ENCODE peak calls at places on chromosomes 12 and 14, in nine cellular contexts. K is NCI-H524; N is AG08396; H is activated CD8-positive, alpha-beta T cell treated with anti-CD3 and anti-CD28 coated beads, Interleukin-2, amount 10 ng/mL, durations not matched to agents 7 days and 5 days; J is NCI-H460; F is activated CD8-positive, alpha-beta memory T cell treated with anti-CD3 and anti-CD28 coated beads, Interleukin-2, amount 50 U/mL, for 4 hours; U is activated naive CD8-positive, alpha-beta T cell treated with anti-CD3 and anti-CD28 coated beads, Interleukin-2, amount 10 ng/mL, durations not matched to agents 7 days and 5 days; G is stimulated activated CD4-positive, alpha-beta T cell treated with anti-CD3 and anti-CD28 coated beads, Interleukin-4, amount 100 ng/mL, for 1 hour; S is MM.1S. B is an unnamed sample.

GRCh38 chr12:100733817-100734593 is 60.6 kb upstream of the ANO4 start:
- DNase-seq in K (peak), N (peak), H (no peak), J (peak), F (no peak), U (no peak), G (no peak), S (no peak), B (no peak)

GRCh38 chr12:125633686-125634085 is 568.5 kb downstream of the AACS start:
- DNase-seq in K (no peak), N (no peak), H (no peak), J (no peak), F (no peak), U (no peak), G (no peak), S (no peak), B (no peak)

GRCh38 chr14:60396718-60397343 is 89.0 kb downstream of the C14orf39 start:
- DNase-seq in K (no peak), N (no peak), H (no peak), J (no peak), F (no peak), U (no peak), G (no peak), S (no peak), B (no peak)

GRCh38 chr14:86057018-86057667 is 527.2 kb downstream of the FLRT2 start:
- DNase-seq in K (no peak), N (peak), H (peak), J (peak), F (peak), U (no peak), G (peak), S (peak), B (no peak)

GRCh38 chr12:72271401-72271740 is 799 bp upstream of the TRHDE start:
- DNase-seq in K (peak), N (peak), H (no peak), J (no peak), F (no peak), U (no peak), G (no peak), S (no peak), B (peak)

GRCh38 chr12:54259194-54260011 is 20.5 kb downstream of the CBX5 start:
- DNase-seq in K (peak), N (peak), H (peak), J (peak), F (peak), U (peak), G (peak), S (no peak), B (no peak)

GRCh38 chr12:67919406-67919805 is 69.8 kb upstream of the IFNG-AS1 start:
- DNase-seq in K (no peak), N (no peak), H (no peak), J (no peak), F (no peak), U (no peak), G (no peak), S (no peak), B (no peak)

GRCh38 chr12:113655479-113655878 is 183.8 kb upstream of the LHX5 start:
- DNase-seq in K (no peak), N (no peak), H (no peak), J (no peak), F (no peak), U (no peak), G (no peak), S (no peak), B (no peak)

GRCh38 chr14:75064205-75064567 is 362 bp upstream of the ACYP1 start:
- DNase-seq in K (no peak), N (no peak), H (no peak), J (no peak), F (no peak), U (no peak), G (no peak), S (no peak), B (no peak)

GRCh38 chr14:81435578-81436295 is 35.6 kb upstream of the STON2 start:
- DNase-seq in K (peak), N (peak), H (peak), J (no peak), F (peak), U (peak), G (peak), S (peak), B (peak)

GRCh38 chr12:102694913-102695312 is 214.6 kb upstream of the IGF1 start:
- DNase-seq in K (no peak), N (no peak), H (no peak), J (no peak), F (no peak), U (no peak), G (no peak), S (no peak), B (no peak)

GRCh38 chr12:57630891-57631433 is 2.0 kb downstream of the B4GALNT1 start:
- DNase-seq in K (no peak), N (peak), H (no peak), J (no peak), F (no peak), U (no peak), G (no peak), S (no peak), B (peak)

GRCh38 chr14:104820669-104821228 is 19.8 kb downstream of the ZBTB42 start:
- DNase-seq in K (peak), N (peak), H (peak), J (peak), F (no peak), U (peak), G (no peak), S (no peak), B (no peak)

GRCh38 chr14:105023791-105024480 is 3.1 kb upstream of the CDCA4 start:
- DNase-seq in K (no peak), N (peak), H (no peak), J (peak), F (no peak), U (no peak), G (no peak), S (no peak), B (no peak)

GRCh38 chr14:103395245-103395644 is 10.0 kb downstream of the MARK3 start:
- DNase-seq in K (no peak), N (no peak), H (no peak), J (no peak), F (no peak), U (no peak), G (no peak), S (no peak), B (no peak)

GRCh38 chr14:36524220-36524837 is 4.3 kb upstream of the NKX2-1 start:
- DNase-seq in K (no peak), N (peak), H (no peak), J (no peak), F (no peak), U (no peak), G (no peak), S (no peak), B (no peak)